ENCODE peak calls at places on chromosome 16, in seven cellular contexts. R is right lobe of liver, G is fibroblast of the aortic adventitia, U is glutamatergic neuron, K is OCI-LY7, C is mucosa of descending colon, Q is PC-9. W is an unnamed sample.
A peak's percentile ranks its signal among the peaks of the same experiment; 100 is the strongest.

GRCh38 chr16:84618428-84619102 is 687 bp upstream of the COTL1 start:
- DNase-seq in G (peak; percentile 97), K (no peak), C (no peak), Q (peak; percentile 86), U (peak; percentile 53), R (peak; percentile 43), W (peak; percentile 63)

GRCh38 chr16:67718668-67719047 is 458 bp downstream of the GFOD2 start:
- DNase-seq in Q (no peak), U (no peak), G (no peak), R (no peak), C (no peak), K (peak; percentile 38), W (no peak)

GRCh38 chr16:87276091-87276561 is 41.1 kb downstream of the C16orf95 start:
- DNase-seq in U (no peak), K (no peak), R (no peak), C (no peak), Q (no peak), G (no peak), W (no peak)

GRCh38 chr16:83992624-83993023 is 24.6 kb downstream of the NECAB2 start:
- DNase-seq in C (no peak), K (no peak), G (peak; percentile 80), Q (no peak), U (no peak), R (no peak), W (no peak)

GRCh38 chr16:23378921-23379320 is 74.1 kb downstream of the COG7 start:
- DNase-seq in G (no peak), R (no peak), Q (no peak), C (no peak), K (no peak), U (no peak), W (no peak)

GRCh38 chr16:15897834-15898254 is 9.4 kb upstream of the CEP20 start:
- DNase-seq in R (no peak), G (peak; percentile 29), Q (no peak), K (peak; percentile 51), U (no peak), C (no peak), W (no peak)

GRCh38 chr16:1143761-1144450 is 9.0 kb upstream of the CACNA1H start:
- DNase-seq in Q (no peak), G (no peak), C (no peak), K (no peak), R (no peak), U (no peak), W (no peak)

GRCh38 chr16:89210904-89211515 is 6.5 kb upstream of the ZNF778 start:
- DNase-seq in G (no peak), C (no peak), R (no peak), Q (no peak), U (peak; percentile 52), K (no peak), W (peak; percentile 33)

GRCh38 chr16:59632266-59632855 is 898.2 kb upstream of the GOT2 start:
- DNase-seq in R (no peak), C (no peak), G (peak; percentile 57), Q (no peak), U (no peak), K (no peak), W (no peak)

GRCh38 chr16:2842340-2843000 is 12.4 kb downstream of the ZG16B start:
- DNase-seq in Q (no peak), U (no peak), R (no peak), G (peak; percentile 10), K (peak; percentile 50), C (peak; percentile 78), W (peak; percentile 55)

GRCh38 chr16:1505073-1505844 is 12.1 kb downstream of the TELO2 start:
- DNase-seq in C (peak; percentile 26), R (no peak), Q (no peak), G (no peak), K (no peak), U (no peak), W (no peak)

GRCh38 chr16:69326172-69326873 is 4.1 kb downstream of the PDF start:
- DNase-seq in U (no peak), Q (no peak), K (no peak), R (peak; percentile 91), C (peak; percentile 16), G (no peak), W (no peak)

GRCh38 chr16:57538235-57538711 is 1.9 kb upstream of the CCDC102A start:
- DNase-seq in U (no peak), G (no peak), C (peak; percentile 33), K (no peak), Q (no peak), R (peak; percentile 19), W (no peak)

GRCh38 chr16:12971216-12971615 is 69.8 kb downstream of the SHISA9 start:
- DNase-seq in Q (peak; percentile 93), U (peak; percentile 41), C (no peak), G (no peak), R (no peak), K (no peak), W (peak; percentile 34)

GRCh38 chr16:83206426-83206825 is 579.7 kb downstream of the CDH13 start:
- DNase-seq in U (no peak), R (no peak), G (no peak), K (no peak), C (no peak), Q (no peak), W (no peak)

GRCh38 chr16:74455213-74455612 is 33.9 kb upstream of the CLEC18B start:
- DNase-seq in R (no peak), U (no peak), C (no peak), K (no peak), Q (no peak), G (peak; percentile 79), W (no peak)

GRCh38 chr16:84862804-84863484 is 43.2 kb downstream of the CRISPLD2 start:
- DNase-seq in R (no peak), K (no peak), G (peak; percentile 57), U (no peak), Q (no peak), C (no peak), W (no peak)

GRCh38 chr16:1993731-1994131 is 4.0 kb downstream of the SYNGR3 start:
- DNase-seq in K (peak; percentile 48), U (no peak), C (no peak), G (no peak), R (peak; percentile 82), Q (no peak), W (no peak)

GRCh38 chr16:48919791-48920190 is 309.8 kb upstream of the N4BP1 start:
- DNase-seq in R (no peak), K (no peak), C (no peak), Q (no peak), U (no peak), G (no peak), W (no peak)

GRCh38 chr16:57765160-57765728 is 29.7 kb downstream of the KATNB1 start:
- DNase-seq in K (no peak), G (no peak), C (peak; percentile 24), U (no peak), R (no peak), Q (no peak), W (no peak)

DNA sequence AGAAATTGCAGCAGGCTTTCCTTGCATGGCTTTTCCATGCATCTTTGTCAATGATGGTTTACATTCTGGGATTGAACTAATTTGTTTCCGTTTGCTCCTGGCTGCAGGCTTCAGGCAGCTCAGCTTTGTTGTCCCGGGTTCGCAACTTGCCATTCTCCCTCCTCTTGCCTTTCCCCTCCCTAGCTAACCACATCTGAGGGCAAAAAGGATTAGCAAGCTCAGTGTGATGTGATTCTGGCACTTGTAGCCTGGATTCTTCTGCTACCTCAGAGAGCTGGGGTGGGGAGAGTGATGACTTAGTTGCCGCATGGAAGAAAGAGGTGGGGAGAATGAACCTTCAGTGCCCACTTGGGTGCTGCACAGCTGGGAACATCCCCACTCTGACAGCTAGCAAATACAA is 120.1 kb upstream of the SALL1 start:
- DNase-seq in Q (no peak), U (no peak), K (no peak), R (no peak), G (no peak), C (no peak), W (no peak)
- TF ChIP-seq CTCF in Q (no peak), U (no peak), K (no peak), R (no peak), G (no peak), C (no peak), W (no peak)

DNA sequence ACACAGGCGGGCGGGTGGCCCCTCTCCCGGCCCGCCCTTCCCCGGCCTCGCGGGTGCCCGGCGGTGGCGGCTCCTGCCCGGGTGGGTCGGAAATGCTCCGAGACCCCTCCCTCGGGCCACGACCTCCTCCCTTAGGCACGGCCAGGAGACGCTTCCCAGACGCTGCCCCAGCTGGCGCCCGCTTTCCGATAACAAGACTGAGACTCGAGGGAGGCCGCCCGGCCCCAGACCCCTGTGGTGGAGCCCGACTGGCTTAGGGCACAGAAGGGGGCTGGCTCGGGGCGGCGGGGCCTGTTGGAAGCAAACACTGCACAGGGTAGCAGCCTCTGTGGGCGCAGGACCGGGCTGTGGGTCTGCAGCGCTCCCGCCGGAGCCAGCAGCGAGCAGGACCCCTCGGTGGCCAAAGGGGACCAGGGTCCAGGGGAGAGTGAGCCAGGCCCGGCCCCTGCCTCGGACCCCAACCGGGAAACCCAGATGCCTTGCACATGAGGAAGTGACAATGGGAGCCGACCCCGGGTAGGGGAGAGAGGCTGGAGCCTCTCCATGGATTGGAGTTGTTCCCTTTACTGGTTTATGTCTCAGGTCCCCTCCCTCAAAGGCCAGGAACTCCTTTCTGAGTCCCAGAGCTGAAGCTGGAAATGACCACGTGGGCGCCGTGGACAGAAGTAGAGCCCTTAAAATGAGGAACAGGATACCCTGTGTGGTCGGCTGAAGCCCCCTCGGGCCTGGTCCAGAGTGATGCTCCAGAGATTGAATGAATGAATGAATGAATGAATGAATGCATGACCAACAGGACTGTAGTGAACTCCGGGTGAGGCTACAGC is 19.8 kb upstream of the ADCY7 start:
- DNase-seq in Q (peak; percentile 21), R (no peak), K (no peak), G (no peak), C (peak; percentile 67), U (peak; percentile 74), W (peak; percentile 83)
- TF ChIP-seq CTCF in Q (no peak), R (no peak), K (no peak), G (no peak), C (no peak), U (no peak), W (no peak)

GRCh38 chr16:46632778-46633733 is 11.9 kb upstream of the SHCBP1 start:
- DNase-seq in U (no peak), G (no peak), R (no peak), K (no peak), C (no peak), Q (no peak), W (no peak)

GRCh38 chr16:46627746-46628145 is 6.6 kb upstream of the SHCBP1 start:
- DNase-seq in C (no peak), K (no peak), Q (no peak), U (no peak), R (no peak), G (no peak), W (no peak)

GRCh38 chr16:46629331-46629843 is 8.2 kb upstream of the SHCBP1 start:
- DNase-seq in Q (peak; percentile 21), R (no peak), U (no peak), K (no peak), C (no peak), G (peak; percentile 76), W (peak; percentile 56)
- TF ChIP-seq CTCF in Q (peak; percentile 60), R (peak; percentile 13), U (no peak), K (peak; percentile 50), C (no peak), G (peak; percentile 60), W (peak; percentile 56)

DNA sequence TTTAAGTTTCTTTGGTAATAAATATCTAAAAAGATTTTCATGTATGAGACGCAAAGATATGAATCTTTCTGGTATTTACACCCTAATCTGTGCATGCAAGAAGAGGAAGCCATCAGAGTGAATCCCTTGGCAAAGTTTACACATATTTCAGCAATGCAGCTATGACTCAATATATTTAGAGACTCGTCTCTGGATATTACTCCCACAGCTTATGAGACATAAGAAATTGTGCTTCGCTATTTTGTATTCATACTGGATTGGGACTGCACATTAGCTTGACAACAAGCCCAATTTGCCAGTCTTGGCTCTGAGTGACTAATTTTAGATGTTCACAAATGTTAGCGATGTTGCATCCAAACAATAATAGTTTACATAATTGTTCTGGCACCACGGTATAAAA is 532.0 kb downstream of the CDH11 start:
- DNase-seq in G (peak; percentile 4), Q (no peak), K (no peak), C (no peak), U (no peak), R (no peak), W (no peak)
- TF ChIP-seq CTCF in G (no peak), Q (no peak), K (no peak), C (no peak), U (no peak), R (no peak), W (no peak)

W was measured in SK-N-SH.